ENCODE peak calls at places on chromosomes 7 and 10, in five cellular contexts. F is lower leg skin; X is keratinocyte; W is CD4-positive, alpha-beta T cell; V is GM13976. K is an unnamed sample.

GRCh38 chr7:20534543-20534942 is 80.9 kb upstream of the ABCB5 start:
- DNase-seq in F (no peak), X (no peak), W (no peak), V (no peak), K (no peak)

GRCh38 chr10:68172324-68172723 is 59.6 kb downstream of the ATOH7 start:
- DNase-seq in F (no peak), X (no peak), W (no peak), V (no peak), K (no peak)

GRCh38 chr7:138001529-138002095 is at the start of gene CREB3L2:
- DNase-seq in F (peak; percentile 94), X (no peak), W (peak; percentile 46), V (no peak), K (no peak)

GRCh38 chr10:84291389-84291788 is 37.0 kb upstream of the CCSER2 start:
- DNase-seq in F (no peak), X (no peak), W (no peak), V (no peak), K (no peak)

GRCh38 chr7:131521651-131522163 is 34.7 kb downstream of the PODXL start:
- DNase-seq in F (peak; percentile 83), X (no peak), W (no peak), V (no peak), K (peak; percentile 71)

GRCh38 chr10:63976538-63976937 is 455.3 kb downstream of the REEP3 start:
- DNase-seq in F (no peak), X (no peak), W (no peak), V (peak; percentile 67), K (no peak)

GRCh38 chr7:100679927-100680588 is 6.5 kb downstream of the GNB2 start:
- DNase-seq in F (peak; percentile 90), X (no peak), W (no peak), V (peak; percentile 20), K (peak; percentile 70)

GRCh38 chr10:8921583-8921982 is 867.1 kb downstream of the GATA3 start:
- DNase-seq in F (no peak), X (no peak), W (no peak), V (no peak), K (no peak)

GRCh38 chr10:123682477-123682876 is 16.3 kb downstream of the GPR26 start:
- DNase-seq in F (no peak), X (no peak), W (no peak), V (no peak), K (no peak)

GRCh38 chr7:55060085-55060484 is 41.3 kb downstream of the EGFR start:
- DNase-seq in F (no peak), X (no peak), W (no peak), V (no peak), K (no peak)

K was measured in uterus.